ENCODE peak calls at places on chromosomes 12 and 14, in nine cellular contexts. V, Z, E, S, G, H, B, L and W are unnamed samples.

GRCh38 chr12:113136128-113136989 is 798 bp upstream of the RASAL1 start:
- DNase-seq in S (no peak), B (no peak), H (no peak), V (peak; percentile 80), L (no peak), E (no peak), G (peak; percentile 55), Z (no peak), W (peak; percentile 59)

GRCh38 chr12:71124833-71125460 is 32.9 kb downstream of the TSPAN8 start:
- DNase-seq in L (no peak), G (no peak), V (no peak), H (no peak), E (no peak), B (no peak), S (no peak), Z (no peak), W (no peak)

GRCh38 chr14:90551733-90552464 is 155.1 kb downstream of the CALM1 start:
- DNase-seq in S (peak; percentile 4), H (no peak), V (no peak), E (no peak), Z (no peak), B (no peak), L (no peak), G (no peak), W (no peak)

GRCh38 chr12:121467638-121468403 is 67.9 kb downstream of the RNF34 start:
- DNase-seq in L (no peak), Z (peak; percentile 45), S (no peak), E (no peak), H (peak; percentile 26), V (peak; percentile 89), G (peak; percentile 85), B (no peak), W (peak; percentile 4)

GRCh38 chr12:45203767-45204166 is 12.1 kb upstream of the ANO6 start:
- DNase-seq in L (no peak), H (no peak), G (no peak), Z (no peak), E (no peak), S (no peak), B (no peak), V (no peak), W (no peak)

GRCh38 chr12:98671459-98671858 is 26.4 kb downstream of the APAF1 start:
- DNase-seq in L (no peak), H (peak; percentile 29), G (no peak), E (no peak), S (no peak), V (no peak), B (no peak), Z (no peak), W (no peak)

GRCh38 chr12:76871751-76872150 is 7.1 kb downstream of the CSRP2 start:
- DNase-seq in L (no peak), H (no peak), Z (no peak), B (no peak), G (no peak), S (no peak), E (no peak), V (no peak), W (no peak)

GRCh38 chr14:103393687-103394626 is 8.7 kb downstream of the MARK3 start:
- DNase-seq in H (peak; percentile 53), E (no peak), L (no peak), Z (no peak), S (no peak), B (peak; percentile 62), G (peak; percentile 64), V (peak; percentile 47), W (no peak)

GRCh38 chr12:75603475-75603874 is 92.1 kb upstream of the KRR1 start:
- DNase-seq in G (no peak), E (no peak), H (peak; percentile 78), B (no peak), V (no peak), Z (no peak), S (peak; percentile 13), L (no peak), W (no peak)

GRCh38 chr12:124778411-124778810 is 85.3 kb downstream of the SCARB1 start:
- DNase-seq in B (no peak), E (no peak), Z (no peak), S (no peak), H (no peak), V (peak; percentile 48), G (no peak), L (no peak), W (no peak)

GRCh38 chr12:26250801-26251200 is 55.4 kb downstream of the SSPN start:
- DNase-seq in V (no peak), L (no peak), B (no peak), G (no peak), E (no peak), H (peak; percentile 44), Z (no peak), S (no peak), W (no peak)

GRCh38 chr12:60100852-60101251 is 505.0 kb downstream of the SLC16A7 start:
- DNase-seq in Z (no peak), S (peak; percentile 53), B (no peak), V (no peak), E (no peak), H (no peak), G (no peak), L (no peak), W (no peak)

GRCh38 chr12:47105914-47106674 is 26.3 kb upstream of the AMIGO2 start:
- DNase-seq in H (no peak), E (no peak), L (no peak), B (no peak), G (no peak), V (no peak), S (no peak), Z (no peak), W (no peak)

GRCh38 chr12:121095544-121096198 is 37.0 kb upstream of the P2RX7 start:
- DNase-seq in E (peak; percentile 67), V (peak; percentile 93), B (peak; percentile 49), S (no peak), Z (peak; percentile 83), G (peak; percentile 80), H (peak; percentile 82), L (no peak), W (peak; percentile 61)

GRCh38 chr14:99520571-99521081 is 39.4 kb downstream of the CCNK start:
- DNase-seq in V (peak; percentile 66), H (no peak), Z (no peak), L (no peak), B (no peak), G (no peak), S (no peak), E (no peak), W (no peak)

GRCh38 chr14:100696590-100696989 is 30.1 kb upstream of the DLK1 start:
- DNase-seq in E (no peak), H (no peak), S (no peak), L (no peak), V (no peak), G (no peak), Z (no peak), B (no peak), W (no peak)